ENCODE peak calls at places on chromosomes 4 and X, in eight cellular contexts. One of them, this sample, is unnamed.

GRCh38 chr4:2333356-2333841 is 71.5 kb upstream of the MXD4 start:
- DNase-seq in aorta: peak
- DNase-seq in CD4-positive, alpha-beta memory T cell: no peak
- DNase-seq in SK-MEL-5: no peak
- DNase-seq in EH: no peak
- DNase-seq in central memory CD4-positive, alpha-beta T cell: no peak
- DNase-seq in EL: no peak
- DNase-seq in CD4-positive, alpha-beta T cell: no peak
- DNase-seq in this sample: no peak

GRCh38 chrX:9866633-9867032 is 80.4 kb downstream of the SHROOM2 start:
- DNase-seq in aorta: no peak
- DNase-seq in CD4-positive, alpha-beta memory T cell: no peak
- DNase-seq in SK-MEL-5: no peak
- DNase-seq in EH: no peak
- DNase-seq in central memory CD4-positive, alpha-beta T cell: no peak
- DNase-seq in EL: no peak
- DNase-seq in CD4-positive, alpha-beta T cell: no peak
- DNase-seq in this sample: no peak

GRCh38 chrX:150967786-150968185 is 15.3 kb upstream of the HMGB3 start:
- DNase-seq in aorta: no peak
- DNase-seq in CD4-positive, alpha-beta memory T cell: no peak
- DNase-seq in SK-MEL-5: no peak
- DNase-seq in EH: no peak
- DNase-seq in central memory CD4-positive, alpha-beta T cell: no peak
- DNase-seq in EL: no peak
- DNase-seq in CD4-positive, alpha-beta T cell: no peak
- DNase-seq in this sample: no peak

GRCh38 chrX:40100141-40100536 is 2.4 kb upstream of the BCOR start:
- DNase-seq in aorta: no peak
- DNase-seq in CD4-positive, alpha-beta memory T cell: no peak
- DNase-seq in SK-MEL-5: no peak
- DNase-seq in EH: peak
- DNase-seq in central memory CD4-positive, alpha-beta T cell: no peak
- DNase-seq in EL: no peak
- DNase-seq in CD4-positive, alpha-beta T cell: no peak
- DNase-seq in this sample: no peak

GRCh38 chrX:71996826-71997225 is 86.2 kb downstream of the NHSL2 start:
- DNase-seq in aorta: peak
- DNase-seq in CD4-positive, alpha-beta memory T cell: no peak
- DNase-seq in SK-MEL-5: no peak
- DNase-seq in EH: peak
- DNase-seq in central memory CD4-positive, alpha-beta T cell: no peak
- DNase-seq in EL: peak
- DNase-seq in CD4-positive, alpha-beta T cell: no peak
- DNase-seq in this sample: peak

GRCh38 chr4:26192921-26193894 is 127.6 kb upstream of the RBPJ start:
- DNase-seq in aorta: no peak
- DNase-seq in CD4-positive, alpha-beta memory T cell: no peak
- DNase-seq in SK-MEL-5: peak
- DNase-seq in EH: no peak
- DNase-seq in central memory CD4-positive, alpha-beta T cell: no peak
- DNase-seq in EL: no peak
- DNase-seq in CD4-positive, alpha-beta T cell: no peak
- DNase-seq in this sample: no peak

GRCh38 chr4:38782452-38783108 is at the start of gene TLR10:
- DNase-seq in aorta: no peak
- DNase-seq in CD4-positive, alpha-beta memory T cell: peak
- DNase-seq in SK-MEL-5: peak
- DNase-seq in EH: peak
- DNase-seq in central memory CD4-positive, alpha-beta T cell: peak
- DNase-seq in EL: peak
- DNase-seq in CD4-positive, alpha-beta T cell: no peak
- DNase-seq in this sample: peak

GRCh38 chrX:38627683-38628082 is 66.3 kb downstream of the TSPAN7 start:
- DNase-seq in aorta: no peak
- DNase-seq in CD4-positive, alpha-beta memory T cell: no peak
- DNase-seq in SK-MEL-5: peak
- DNase-seq in EH: peak
- DNase-seq in central memory CD4-positive, alpha-beta T cell: no peak
- DNase-seq in EL: peak
- DNase-seq in CD4-positive, alpha-beta T cell: no peak
- DNase-seq in this sample: peak

GRCh38 chr4:13627185-13627605 is 330 bp downstream of the BOD1L1 start:
- DNase-seq in aorta: peak
- DNase-seq in CD4-positive, alpha-beta memory T cell: no peak
- DNase-seq in SK-MEL-5: peak
- DNase-seq in EH: peak
- DNase-seq in central memory CD4-positive, alpha-beta T cell: no peak
- DNase-seq in EL: peak
- DNase-seq in CD4-positive, alpha-beta T cell: no peak
- DNase-seq in this sample: no peak

GRCh38 chr4:177125656-177126055 is 184.0 kb upstream of the NEIL3 start:
- DNase-seq in aorta: no peak
- DNase-seq in CD4-positive, alpha-beta memory T cell: no peak
- DNase-seq in SK-MEL-5: no peak
- DNase-seq in EH: peak
- DNase-seq in central memory CD4-positive, alpha-beta T cell: no peak
- DNase-seq in EL: no peak
- DNase-seq in CD4-positive, alpha-beta T cell: no peak
- DNase-seq in this sample: no peak

GRCh38 chrX:72621619-72622485 is 49.2 kb upstream of the HDAC8 start:
- DNase-seq in aorta: no peak
- DNase-seq in CD4-positive, alpha-beta memory T cell: no peak
- DNase-seq in SK-MEL-5: peak
- DNase-seq in EH: peak
- DNase-seq in central memory CD4-positive, alpha-beta T cell: no peak
- DNase-seq in EL: peak
- DNase-seq in CD4-positive, alpha-beta T cell: no peak
- DNase-seq in this sample: no peak

GRCh38 chr4:41058426-41058825 is 155.9 kb downstream of the APBB2 start:
- DNase-seq in aorta: no peak
- DNase-seq in CD4-positive, alpha-beta memory T cell: no peak
- DNase-seq in SK-MEL-5: no peak
- DNase-seq in EH: peak
- DNase-seq in central memory CD4-positive, alpha-beta T cell: no peak
- DNase-seq in EL: peak
- DNase-seq in CD4-positive, alpha-beta T cell: no peak
- DNase-seq in this sample: no peak

GRCh38 chrX:72057331-72057730 is 74.4 kb downstream of the RTL5 start:
- DNase-seq in aorta: no peak
- DNase-seq in CD4-positive, alpha-beta memory T cell: no peak
- DNase-seq in SK-MEL-5: no peak
- DNase-seq in EH: no peak
- DNase-seq in central memory CD4-positive, alpha-beta T cell: no peak
- DNase-seq in EL: no peak
- DNase-seq in CD4-positive, alpha-beta T cell: no peak
- DNase-seq in this sample: no peak

GRCh38 chr4:147334478-147334877 is 146.4 kb upstream of the EDNRA start:
- DNase-seq in aorta: no peak
- DNase-seq in CD4-positive, alpha-beta memory T cell: no peak
- DNase-seq in SK-MEL-5: no peak
- DNase-seq in EH: peak
- DNase-seq in central memory CD4-positive, alpha-beta T cell: no peak
- DNase-seq in EL: peak
- DNase-seq in CD4-positive, alpha-beta T cell: no peak
- DNase-seq in this sample: no peak

GRCh38 chr4:113209652-113210320 is 160.3 kb downstream of the ANK2 start:
- DNase-seq in aorta: no peak
- DNase-seq in CD4-positive, alpha-beta memory T cell: no peak
- DNase-seq in SK-MEL-5: no peak
- DNase-seq in EH: no peak
- DNase-seq in central memory CD4-positive, alpha-beta T cell: no peak
- DNase-seq in EL: peak
- DNase-seq in CD4-positive, alpha-beta T cell: no peak
- DNase-seq in this sample: no peak

This sample was measured in iPS-NIHi11.